ENCODE peak calls at places on chromosomes 6 and 20, in six cellular contexts. One of them, this sample, is unnamed.
A peak's percentile ranks its signal among the peaks of the same experiment; 100 is the strongest.

GRCh38 chr6:76262240-76262639 is 189.8 kb upstream of the IMPG1 start:
- DNase-seq in hippocampal formation: no peak
- DNase-seq in T47D: no peak
- DNase-seq in heart left ventricle: no peak
- DNase-seq in left cardiac atrium: no peak
- DNase-seq in H9: no peak
- DNase-seq in this sample: no peak

GRCh38 chr6:158068156-158068892 is 86.7 kb downstream of the SYNJ2 start:
- DNase-seq in hippocampal formation: no peak
- DNase-seq in T47D: no peak
- DNase-seq in heart left ventricle: no peak
- DNase-seq in left cardiac atrium: no peak
- DNase-seq in H9: no peak
- DNase-seq in this sample: no peak

GRCh38 chr6:170529839-170530520 is 23.1 kb downstream of the PSMB1 start:
- DNase-seq in hippocampal formation: peak; percentile 75
- DNase-seq in T47D: peak; percentile 78
- DNase-seq in heart left ventricle: peak; percentile 77
- DNase-seq in left cardiac atrium: peak; percentile 82
- DNase-seq in H9: peak; percentile 75
- DNase-seq in this sample: peak; percentile 52

GRCh38 chr6:158711264-158711663 is 61.4 kb downstream of the SYTL3 start:
- DNase-seq in hippocampal formation: no peak
- DNase-seq in T47D: no peak
- DNase-seq in heart left ventricle: no peak
- DNase-seq in left cardiac atrium: no peak
- DNase-seq in H9: no peak
- DNase-seq in this sample: no peak

GRCh38 chr20:48619126-48620101 is 208.4 kb downstream of the PREX1 start:
- DNase-seq in hippocampal formation: no peak
- DNase-seq in T47D: no peak
- DNase-seq in heart left ventricle: no peak
- DNase-seq in left cardiac atrium: peak; percentile 58
- DNase-seq in H9: no peak
- DNase-seq in this sample: no peak

GRCh38 chr6:103273048-103273447 is 1586.7 kb downstream of the HACE1 start:
- DNase-seq in hippocampal formation: no peak
- DNase-seq in T47D: peak; percentile 46
- DNase-seq in heart left ventricle: no peak
- DNase-seq in left cardiac atrium: no peak
- DNase-seq in H9: no peak
- DNase-seq in this sample: no peak

GRCh38 chr20:1121439-1121838 is 3.0 kb downstream of the PSMF1 start:
- DNase-seq in hippocampal formation: no peak
- DNase-seq in T47D: no peak
- DNase-seq in heart left ventricle: no peak
- DNase-seq in left cardiac atrium: no peak
- DNase-seq in H9: no peak
- DNase-seq in this sample: no peak

GRCh38 chr20:49669601-49670189 is 44.0 kb downstream of the B4GALT5 start:
- DNase-seq in hippocampal formation: no peak
- DNase-seq in T47D: no peak
- DNase-seq in heart left ventricle: no peak
- DNase-seq in left cardiac atrium: no peak
- DNase-seq in H9: no peak
- DNase-seq in this sample: no peak

GRCh38 chr6:95431637-95432228 is 145.6 kb upstream of the MANEA start:
- DNase-seq in hippocampal formation: no peak
- DNase-seq in T47D: peak; percentile 65
- DNase-seq in heart left ventricle: no peak
- DNase-seq in left cardiac atrium: peak; percentile 22
- DNase-seq in H9: no peak
- DNase-seq in this sample: peak; percentile 3

GRCh38 chr20:62002882-62003480 is 62.7 kb downstream of the TAF4 start:
- DNase-seq in hippocampal formation: no peak
- DNase-seq in T47D: no peak
- DNase-seq in heart left ventricle: no peak
- DNase-seq in left cardiac atrium: no peak
- DNase-seq in H9: no peak
- DNase-seq in this sample: no peak

GRCh38 chr6:45163952-45164766 is 164.0 kb upstream of the RUNX2 start:
- DNase-seq in hippocampal formation: no peak
- DNase-seq in T47D: no peak
- DNase-seq in heart left ventricle: no peak
- DNase-seq in left cardiac atrium: no peak
- DNase-seq in H9: no peak
- DNase-seq in this sample: no peak